ENCODE peak calls at places on chromosome 19, in nine cellular contexts. M, S, X, E, C, L, V, O and G are unnamed samples. For H3K36me3, the result is how much of the 10 kb centered on the place peaks cover.

GRCh38 chr19:58395220-58395978 is at the start of gene RNF225:
- DNase-seq in M (no peak), S (no peak), X (no peak), E (peak), C (no peak), L (no peak), V (peak), O (no peak), G (peak)

GRCh38 chr19:41811036-41811435 is 14.6 kb downstream of the CEACAM3 start:
- DNase-seq in M (no peak), S (no peak), X (no peak), E (no peak), C (no peak), L (no peak), V (no peak), O (no peak), G (peak)

GRCh38 chr19:14559916-14560775 is 11.7 kb downstream of the NDUFB7 start:
- DNase-seq in M (no peak), S (peak), X (no peak), E (no peak), C (no peak), L (no peak), V (no peak), O (no peak), G (no peak)

GRCh38 chr19:15675560-15675959 is 2.7 kb downstream of the CYP4F12 start:
- DNase-seq in M (no peak), S (no peak), X (no peak), E (no peak), C (no peak), L (no peak), V (no peak), O (no peak), G (no peak)

GRCh38 chr19:44741841-44742352 is 6.6 kb upstream of the BCL3 start:
- DNase-seq in M (peak), S (peak), X (no peak), E (no peak), C (peak), L (peak), V (peak), O (peak), G (peak)

GRCh38 chr19:14775855-14776254 is 2.5 kb downstream of the ADGRE2 start:
- DNase-seq in M (no peak), S (peak), X (no peak), E (peak), C (no peak), L (no peak), V (no peak), O (peak), G (peak)

GRCh38 chr19:39335168-39335567 is 675 bp downstream of the GMFG start:
- DNase-seq in M (no peak), S (no peak), X (no peak), E (no peak), C (no peak), L (no peak), V (no peak), O (no peak), G (no peak)

GRCh38 chr19:48881741-48882657 is 9.8 kb downstream of the PPP1R15A start:
- DNase-seq in M (no peak), S (no peak), X (peak), E (peak), C (no peak), L (no peak), V (no peak), O (no peak), G (no peak)

GRCh38 chr19:20661150-20661819 is at the start of gene ZNF626:
- DNase-seq in M (peak), S (peak), X (peak), E (peak), C (peak), L (peak), V (peak), O (peak), G (peak)

GRCh38 chr19:41928221-41928683 is at the start of gene ERFL:
- DNase-seq in M (no peak), S (no peak), X (no peak), E (peak), C (no peak), L (no peak), V (peak), O (no peak), G (no peak)

GRCh38 chr19:44738161-44738535 is 10.4 kb upstream of the BCL3 start:
- DNase-seq in M (no peak), S (no peak), X (no peak), E (no peak), C (no peak), L (no peak), V (no peak), O (no peak), G (no peak)

GRCh38 chr19:48873476-48874308 is 1.5 kb downstream of the PPP1R15A start:
- DNase-seq in M (no peak), S (no peak), X (no peak), E (no peak), C (no peak), L (no peak), V (no peak), O (no peak), G (no peak)

GRCh38 chr19:48713041-48713863 is 6.3 kb downstream of the MAMSTR start:
- DNase-seq in M (peak), S (no peak), X (no peak), E (peak), C (no peak), L (peak), V (no peak), O (no peak), G (no peak)

GRCh38 chr19:10968527-10969081 is 7.8 kb downstream of the SMARCA4 start:
- DNase-seq in M (no peak), S (no peak), X (no peak), E (no peak), C (no peak), L (no peak), V (peak), O (no peak), G (no peak)

GRCh38 chr19:52453324-52454094 is at the start of gene ZNF578:
- DNase-seq in M (peak), S (peak), X (peak), E (peak), C (peak), L (peak), V (peak), O (peak), G (peak)

GRCh38 chr19:34838753-34839431 is 65.9 kb upstream of the ZNF599 start:
- DNase-seq in M (no peak), S (peak), X (peak), E (peak), C (no peak), L (peak), V (peak), O (no peak), G (peak)
- TF ChIP-seq CTCF in M (no peak), S (peak), X (peak), E (peak), C (peak), L (peak), V (no peak), O (peak), G (peak)

GRCh38 chr19:30672926-30673325 is 300.7 kb downstream of the ZNF536 start:
- DNase-seq in M (no peak), S (no peak), X (no peak), E (no peak), C (no peak), L (no peak), V (no peak), O (no peak), G (no peak)

GRCh38 chr19:30676990-30677679 is 305.0 kb downstream of the ZNF536 start:
- DNase-seq in M (no peak), S (no peak), X (no peak), E (no peak), C (no peak), L (no peak), V (no peak), O (no peak), G (no peak)

GRCh38 chr19:30673336-30673735 is 301.2 kb downstream of the ZNF536 start:
- DNase-seq in M (no peak), S (no peak), X (no peak), E (no peak), C (no peak), L (no peak), V (no peak), O (no peak), G (no peak)

GRCh38 chr19:30675086-30675485 is 302.9 kb downstream of the ZNF536 start:
- DNase-seq in M (no peak), S (no peak), X (no peak), E (no peak), C (no peak), L (no peak), V (no peak), O (no peak), G (no peak)

GRCh38 chr19:30674656-30675055 is 302.5 kb downstream of the ZNF536 start:
- DNase-seq in M (no peak), S (no peak), X (no peak), E (no peak), C (no peak), L (no peak), V (no peak), O (no peak), G (no peak)
- H3K27ac ChIP-seq in M (no peak), S (no peak), X (no peak), E (no peak), C (no peak), L (no peak), V (no peak), O (no peak), G (no peak)

GRCh38 chr19:355134-355533 is 10.5 kb upstream of the MIER2 start:
- DNase-seq in M (no peak), S (no peak), X (no peak), E (no peak), C (no peak), L (no peak), V (no peak), O (no peak), G (no peak)

GRCh38 chr19:347946-348861 is 3.6 kb upstream of the MIER2 start:
- DNase-seq in M (no peak), S (no peak), X (no peak), E (peak), C (no peak), L (no peak), V (no peak), O (no peak), G (no peak)

DNA sequence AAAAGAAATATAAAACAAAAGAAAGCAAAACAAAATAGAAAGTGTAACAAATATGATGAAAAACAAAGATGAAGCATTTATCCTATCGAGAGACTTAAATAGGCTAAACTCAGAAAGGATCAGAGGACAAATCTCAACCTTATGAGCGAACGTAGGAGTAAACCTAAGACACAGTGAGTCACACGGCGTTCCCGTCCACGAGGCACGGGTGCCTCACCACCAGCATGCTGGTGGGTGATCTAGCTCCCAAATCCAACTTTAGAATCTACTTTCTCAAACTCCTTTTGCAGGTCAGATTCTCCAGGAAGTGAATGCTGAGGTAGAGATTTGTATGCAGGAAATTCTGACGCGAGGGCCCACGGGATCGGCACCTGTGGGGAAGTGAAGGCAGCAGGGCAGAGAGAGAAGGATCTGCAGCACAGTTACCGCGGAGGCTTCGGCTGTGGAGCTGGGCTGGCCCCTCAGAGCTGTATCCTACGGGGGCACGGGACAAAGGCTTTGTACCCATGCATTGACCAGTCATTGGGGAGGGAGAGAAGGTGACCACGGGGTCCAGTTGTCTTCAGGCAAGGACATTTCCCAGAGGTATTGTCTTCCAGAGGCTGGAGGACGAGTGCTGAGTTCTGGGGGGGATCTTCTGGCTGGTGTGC is 7.5 kb upstream of the MIER2 start:
- DNase-seq in M (no peak), S (no peak), X (no peak), E (no peak), C (no peak), L (no peak), V (no peak), O (no peak), G (no peak)
- H3K36me3 ChIP-seq in M (under half), S (under half), X (under half), E (under half), C (under half), L (under half), V (under half), O (under half), G (under half)

GRCh38 chr19:3803114-3803888 is 17.1 kb upstream of the MATK start:
- DNase-seq in M (no peak), S (no peak), X (no peak), E (no peak), C (no peak), L (no peak), V (no peak), O (no peak), G (no peak)
- TF ChIP-seq CTCF in M (no peak), S (no peak), X (no peak), E (no peak), C (no peak), L (no peak), V (no peak), O (no peak), G (no peak)

GRCh38 chr19:12676384-12676792 is 5.3 kb downstream of the DHPS start:
- DNase-seq in M (peak), S (peak), X (peak), E (peak), C (peak), L (peak), V (peak), O (peak), G (peak)
- H3K27ac ChIP-seq in M (no peak), S (no peak), X (no peak), E (no peak), C (no peak), L (no peak), V (no peak), O (no peak), G (no peak)

GRCh38 chr19:46730187-46730586 is 13.3 kb upstream of the PRKD2 start:
- DNase-seq in M (no peak), S (no peak), X (no peak), E (no peak), C (no peak), L (no peak), V (no peak), O (no peak), G (peak)
- H3K36me3 ChIP-seq in M (half or more), S (half or more), X (under half), E (under half), C (half or more), L (half or more), V (under half), O (half or more), G (half or more)

GRCh38 chr19:18658366-18658855 is 21.6 kb downstream of the KLHL26 start:
- DNase-seq in M (no peak), S (no peak), X (no peak), E (no peak), C (no peak), L (no peak), V (no peak), O (no peak), G (no peak)

GRCh38 chr19:18654469-18654868 is 17.6 kb downstream of the KLHL26 start:
- DNase-seq in M (no peak), S (no peak), X (no peak), E (no peak), C (no peak), L (no peak), V (no peak), O (no peak), G (no peak)

GRCh38 chr19:18655173-18655844 is 18.5 kb downstream of the KLHL26 start:
- DNase-seq in M (no peak), S (no peak), X (no peak), E (no peak), C (no peak), L (no peak), V (no peak), O (no peak), G (no peak)

GRCh38 chr19:18657590-18658365 is 20.9 kb downstream of the KLHL26 start:
- DNase-seq in M (peak), S (peak), X (no peak), E (peak), C (peak), L (no peak), V (no peak), O (no peak), G (peak)

GRCh38 chr19:18656337-18657086 is 19.7 kb downstream of the KLHL26 start:
- DNase-seq in M (no peak), S (no peak), X (no peak), E (no peak), C (no peak), L (no peak), V (no peak), O (no peak), G (no peak)
- TF ChIP-seq CTCF in M (no peak), S (no peak), X (no peak), E (no peak), C (no peak), L (no peak), V (no peak), O (no peak), G (no peak)

DNA sequence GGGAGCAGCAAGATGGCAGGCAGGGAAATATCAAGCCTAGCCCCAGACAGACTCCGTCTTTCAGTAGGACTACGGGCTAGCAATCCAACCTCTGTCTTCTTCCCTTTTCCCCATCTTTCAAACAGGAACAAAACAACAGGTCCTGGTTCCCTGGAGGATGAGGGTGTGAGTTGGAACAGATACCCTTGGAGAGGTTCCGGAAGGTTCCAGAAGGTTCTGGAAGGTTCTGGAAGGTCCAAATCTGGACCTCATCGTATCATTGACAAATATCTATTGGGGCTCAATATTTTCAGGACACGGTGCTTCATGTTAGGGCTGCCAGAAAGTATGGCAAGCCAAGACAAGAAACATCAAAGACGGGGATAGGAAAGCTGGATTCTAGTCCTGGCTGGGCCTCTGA is 28.5 kb upstream of the FEM1A start:
- DNase-seq in M (no peak), S (no peak), X (no peak), E (no peak), C (no peak), L (no peak), V (no peak), O (no peak), G (no peak)
- H3K27ac ChIP-seq in M (no peak), S (no peak), X (no peak), E (no peak), C (no peak), L (peak), V (no peak), O (no peak), G (no peak)

DNA sequence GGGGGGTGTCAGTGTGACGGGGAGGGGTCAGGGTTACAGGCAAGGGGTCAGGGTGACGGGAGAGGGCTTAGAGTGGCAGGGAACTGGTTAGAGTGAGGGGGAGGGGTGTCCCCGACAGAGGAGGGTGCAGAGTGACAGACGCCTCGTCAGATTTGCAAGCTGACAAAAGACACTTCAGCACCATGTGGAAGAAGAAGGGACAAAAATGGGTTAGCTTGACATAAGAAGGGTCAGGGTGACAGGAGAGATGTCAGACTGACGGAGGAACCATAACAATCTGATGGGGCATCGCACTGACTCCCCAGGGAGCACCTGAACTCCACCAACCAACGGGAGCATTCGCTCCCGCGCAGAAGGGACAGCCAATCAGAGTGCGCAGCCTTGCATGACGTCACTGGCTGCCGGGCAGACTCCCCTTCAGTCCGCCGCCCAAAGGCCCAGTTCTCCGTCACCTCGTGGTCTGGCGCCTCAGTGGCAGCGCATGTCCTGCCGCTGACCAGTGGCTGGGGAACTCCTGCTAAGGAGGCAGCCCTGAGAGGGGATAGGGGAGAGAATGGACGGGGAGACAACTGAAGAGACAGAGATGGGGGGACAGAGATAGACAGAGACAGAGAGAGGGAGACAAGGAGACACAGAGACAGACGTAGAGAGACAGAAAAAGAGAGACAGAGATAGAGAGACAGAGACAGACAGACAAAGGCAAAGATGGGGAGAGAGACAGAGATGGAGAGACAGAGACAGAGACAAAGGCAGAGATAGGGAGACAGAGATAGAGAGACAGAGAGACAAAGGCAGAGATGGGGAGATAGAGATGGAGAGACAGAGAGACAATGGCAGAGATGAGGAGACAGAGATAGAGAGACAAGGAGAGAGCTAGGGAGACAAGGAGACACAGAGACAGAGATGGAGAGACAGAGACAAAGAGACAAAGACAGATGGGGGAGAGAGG is 30.2 kb downstream of the C19orf81 start:
- DNase-seq in M (peak), S (peak), X (peak), E (peak), C (peak), L (peak), V (peak), O (peak), G (peak)
- H3K36me3 ChIP-seq in M (under half), S (under half), X (under half), E (under half), C (under half), L (under half), V (under half), O (under half), G (under half)

GRCh38 chr19:50710094-50710493 is 9.5 kb downstream of the SHANK1 start:
- DNase-seq in M (no peak), S (no peak), X (no peak), E (no peak), C (no peak), L (no peak), V (no peak), O (no peak), G (no peak)
- TF ChIP-seq CTCF in M (peak), S (no peak), X (peak), E (no peak), C (no peak), L (peak), V (no peak), O (no peak), G (no peak)